ENCODE peak calls at places on chromosomes 12 and 14, in nine cellular contexts. I is NCI-H2081; E is GM12865; Q is activated CD4-positive, alpha-beta T cell treated with anti-CD3 and anti-CD28 coated beads for 24 hours; K is Karpas-422; Y is NCI-H345; P is nephron progenitor cell; X is retinal pigment epithelial cell; H is type B pancreatic cell. N is an unnamed sample.

GRCh38 chr14:29643415-29644206 is 284.0 kb downstream of the PRKD1 start:
- DNase-seq in I (peak; percentile 21), E (no peak), Q (no peak), K (no peak), Y (no peak), P (no peak), X (no peak), H (no peak), N (no peak)

GRCh38 chr12:176321-177181 is 37.4 kb downstream of the SLC6A12 start:
- DNase-seq in I (no peak), E (no peak), Q (no peak), K (no peak), Y (no peak), P (no peak), X (no peak), H (no peak), N (no peak)

GRCh38 chr12:69196302-69197288 is 42.8 kb upstream of the CPSF6 start:
- DNase-seq in I (no peak), E (peak; percentile 24), Q (no peak), K (peak; percentile 74), Y (no peak), P (no peak), X (no peak), H (no peak), N (no peak)

GRCh38 chr12:52552681-52553195 is at the start of gene KRT71:
- DNase-seq in I (no peak), E (no peak), Q (no peak), K (no peak), Y (no peak), P (no peak), X (no peak), H (no peak), N (no peak)

GRCh38 chr14:50003213-50004021 is 110.5 kb downstream of the ARF6 start:
- DNase-seq in I (peak; percentile 65), E (peak; percentile 93), Q (peak; percentile 66), K (peak; percentile 97), Y (peak; percentile 60), P (peak; percentile 71), X (no peak), H (peak; percentile 74), N (no peak)

GRCh38 chr12:22318122-22318737 is 16.3 kb downstream of the ST8SIA1 start:
- DNase-seq in I (no peak), E (no peak), Q (no peak), K (no peak), Y (no peak), P (no peak), X (no peak), H (no peak), N (no peak)

GRCh38 chr14:26820578-26820977 is 222.7 kb upstream of the NOVA1 start:
- DNase-seq in I (no peak), E (no peak), Q (no peak), K (no peak), Y (no peak), P (no peak), X (no peak), H (no peak), N (no peak)

GRCh38 chr14:98947911-98948595 is 323.9 kb downstream of the BCL11B start:
- DNase-seq in I (no peak), E (no peak), Q (no peak), K (no peak), Y (no peak), P (no peak), X (no peak), H (no peak), N (no peak)

GRCh38 chr14:101503431-101504095 is 57.7 kb upstream of the DIO3 start:
- DNase-seq in I (no peak), E (no peak), Q (no peak), K (no peak), Y (no peak), P (no peak), X (no peak), H (no peak), N (no peak)

GRCh38 chr14:104082807-104083206 is 2.7 kb upstream of the ASPG start:
- DNase-seq in I (no peak), E (no peak), Q (no peak), K (no peak), Y (peak; percentile 19), P (no peak), X (no peak), H (peak; percentile 57), N (no peak)

GRCh38 chr12:82383930-82384513 is 25.7 kb downstream of the METTL25 start:
- DNase-seq in I (peak; percentile 29), E (peak; percentile 11), Q (no peak), K (peak; percentile 66), Y (no peak), P (no peak), X (peak; percentile 10), H (no peak), N (no peak)

GRCh38 chr12:60539592-60539991 is 943.8 kb downstream of the SLC16A7 start:
- DNase-seq in I (no peak), E (peak; percentile 47), Q (no peak), K (no peak), Y (no peak), P (no peak), X (no peak), H (no peak), N (no peak)

GRCh38 chr14:98634043-98634820 is 637.8 kb downstream of the BCL11B start:
- DNase-seq in I (no peak), E (no peak), Q (no peak), K (no peak), Y (peak; percentile 36), P (no peak), X (no peak), H (no peak), N (no peak)

GRCh38 chr14:68874746-68875155 is 81.9 kb upstream of the ZFP36L1 start:
- DNase-seq in I (no peak), E (no peak), Q (no peak), K (no peak), Y (no peak), P (no peak), X (no peak), H (no peak), N (no peak)

GRCh38 chr12:53059434-53060063 is 9.7 kb downstream of the TNS2 start:
- DNase-seq in I (no peak), E (no peak), Q (no peak), K (no peak), Y (no peak), P (no peak), X (no peak), H (no peak), N (no peak)

GRCh38 chr12:121423682-121424631 is 24.0 kb downstream of the RNF34 start:
- DNase-seq in I (no peak), E (no peak), Q (no peak), K (no peak), Y (no peak), P (no peak), X (no peak), H (no peak), N (no peak)

GRCh38 chr14:91138511-91139359 is 24.9 kb downstream of the DGLUCY start:
- DNase-seq in I (peak; percentile 37), E (peak; percentile 74), Q (no peak), K (peak; percentile 95), Y (peak; percentile 37), P (no peak), X (no peak), H (no peak), N (no peak)

GRCh38 chr14:22614240-22614799 is 16.2 kb downstream of the ABHD4 start:
- DNase-seq in I (no peak), E (peak; percentile 39), Q (no peak), K (no peak), Y (no peak), P (peak; percentile 62), X (peak; percentile 98), H (no peak), N (no peak)

GRCh38 chr14:68949236-68949965 is 29.7 kb downstream of the ACTN1 start:
- DNase-seq in I (no peak), E (no peak), Q (no peak), K (no peak), Y (no peak), P (no peak), X (no peak), H (no peak), N (no peak)

GRCh38 chr14:81655423-81656314 is 122.0 kb upstream of the SEL1L start:
- DNase-seq in I (no peak), E (peak; percentile 3), Q (no peak), K (peak; percentile 52), Y (no peak), P (no peak), X (no peak), H (no peak), N (no peak)

GRCh38 chr12:62895351-62895750 is 39.6 kb downstream of the PPM1H start:
- DNase-seq in I (no peak), E (no peak), Q (no peak), K (no peak), Y (no peak), P (no peak), X (no peak), H (no peak), N (no peak)

GRCh38 chr14:64604854-64605253 is 55.1 kb downstream of the PPP1R36 start:
- DNase-seq in I (peak; percentile 49), E (no peak), Q (no peak), K (peak; percentile 51), Y (peak; percentile 66), P (no peak), X (peak; percentile 48), H (no peak), N (no peak)

GRCh38 chr14:72892879-72893635 is 844 bp downstream of the DPF3 start:
- DNase-seq in I (no peak), E (peak; percentile 45), Q (no peak), K (peak; percentile 72), Y (no peak), P (peak; percentile 66), X (no peak), H (peak; percentile 72), N (no peak)

GRCh38 chr14:79825046-79825521 is 386.2 kb downstream of the DIO2 start:
- DNase-seq in I (no peak), E (no peak), Q (no peak), K (no peak), Y (no peak), P (no peak), X (no peak), H (no peak), N (no peak)

GRCh38 chr12:94706250-94706661 is 55.9 kb upstream of the TMCC3 start:
- DNase-seq in I (no peak), E (peak; percentile 67), Q (peak; percentile 1), K (no peak), Y (no peak), P (no peak), X (no peak), H (no peak), N (no peak)

GRCh38 chr12:46915861-46916260 is 90.1 kb upstream of the SLC38A4 start:
- DNase-seq in I (no peak), E (no peak), Q (no peak), K (no peak), Y (no peak), P (peak; percentile 4), X (no peak), H (no peak), N (no peak)

GRCh38 chr12:43309845-43310405 is 242.1 kb downstream of the ADAMTS20 start:
- DNase-seq in I (no peak), E (no peak), Q (no peak), K (no peak), Y (no peak), P (no peak), X (no peak), H (no peak), N (no peak)

GRCh38 chr12:3632256-3633240 is 120.4 kb downstream of the CRACR2A start:
- DNase-seq in I (no peak), E (no peak), Q (no peak), K (no peak), Y (no peak), P (no peak), X (no peak), H (no peak), N (no peak)

GRCh38 chr12:49609059-49609874 is 3.8 kb upstream of the FAM186B start:
- DNase-seq in I (no peak), E (no peak), Q (no peak), K (no peak), Y (no peak), P (no peak), X (no peak), H (no peak), N (no peak)

GRCh38 chr14:64734990-64735389 is 30.8 kb downstream of the PLEKHG3 start:
- DNase-seq in I (no peak), E (no peak), Q (no peak), K (no peak), Y (peak; percentile 30), P (no peak), X (no peak), H (no peak), N (no peak)

N was measured in smooth muscle cell of the brain vasculature.